ENCODE peak calls at places on chromosomes 3 and 15, in eight cellular contexts. One of them, this sample, is unnamed.

GRCh38 chr15:91965501-91966180 is 112.1 kb downstream of the SLCO3A1 start:
- DNase-seq in dorsolateral prefrontal cortex: peak
- DNase-seq in epithelial cell of proximal tubule: peak
- DNase-seq in progenitor cell of endocrine pancreas: no peak
- DNase-seq in choroid plexus epithelial cell: no peak
- DNase-seq in fibroblast of mammary gland: peak
- DNase-seq in hepatocyte: no peak
- DNase-seq in stomach: no peak
- DNase-seq in this sample: no peak

GRCh38 chr3:41251593-41251992 is 52.3 kb downstream of the CTNNB1 start:
- DNase-seq in choroid plexus epithelial cell: no peak
- DNase-seq in hepatocyte: no peak
- DNase-seq in fibroblast of mammary gland: no peak
- DNase-seq in stomach: no peak
- DNase-seq in progenitor cell of endocrine pancreas: no peak
- DNase-seq in epithelial cell of proximal tubule: no peak
- DNase-seq in dorsolateral prefrontal cortex: no peak
- DNase-seq in this sample: no peak

GRCh38 chr15:66505430-66505811 is 295 bp downstream of the ZWILCH start:
- DNase-seq in fibroblast of mammary gland: peak
- DNase-seq in stomach: no peak
- DNase-seq in dorsolateral prefrontal cortex: no peak
- DNase-seq in progenitor cell of endocrine pancreas: no peak
- DNase-seq in epithelial cell of proximal tubule: peak
- DNase-seq in hepatocyte: no peak
- DNase-seq in choroid plexus epithelial cell: peak
- DNase-seq in this sample: no peak

GRCh38 chr15:84747423-84748273 is 744 bp upstream of the ZNF592 start:
- DNase-seq in stomach: peak
- DNase-seq in choroid plexus epithelial cell: peak
- DNase-seq in fibroblast of mammary gland: peak
- DNase-seq in progenitor cell of endocrine pancreas: peak
- DNase-seq in dorsolateral prefrontal cortex: peak
- DNase-seq in hepatocyte: peak
- DNase-seq in epithelial cell of proximal tubule: no peak
- DNase-seq in this sample: peak

GRCh38 chr15:28043625-28044520 is 55.2 kb downstream of the OCA2 start:
- DNase-seq in progenitor cell of endocrine pancreas: no peak
- DNase-seq in hepatocyte: peak
- DNase-seq in stomach: no peak
- DNase-seq in choroid plexus epithelial cell: no peak
- DNase-seq in fibroblast of mammary gland: no peak
- DNase-seq in epithelial cell of proximal tubule: peak
- DNase-seq in dorsolateral prefrontal cortex: no peak
- DNase-seq in this sample: no peak

GRCh38 chr3:114553949-114554593 is 260.2 kb downstream of the TIGIT start:
- DNase-seq in dorsolateral prefrontal cortex: no peak
- DNase-seq in stomach: no peak
- DNase-seq in epithelial cell of proximal tubule: no peak
- DNase-seq in fibroblast of mammary gland: no peak
- DNase-seq in hepatocyte: no peak
- DNase-seq in progenitor cell of endocrine pancreas: no peak
- DNase-seq in choroid plexus epithelial cell: no peak
- DNase-seq in this sample: no peak

GRCh38 chr3:48014358-48014757 is 1.9 kb downstream of the MAP4 start:
- DNase-seq in hepatocyte: no peak
- DNase-seq in epithelial cell of proximal tubule: no peak
- DNase-seq in choroid plexus epithelial cell: no peak
- DNase-seq in progenitor cell of endocrine pancreas: no peak
- DNase-seq in fibroblast of mammary gland: no peak
- DNase-seq in dorsolateral prefrontal cortex: no peak
- DNase-seq in stomach: no peak
- DNase-seq in this sample: no peak

GRCh38 chr3:53046171-53047170 is 598 bp upstream of the SFMBT1 start:
- DNase-seq in choroid plexus epithelial cell: peak
- DNase-seq in fibroblast of mammary gland: peak
- DNase-seq in progenitor cell of endocrine pancreas: peak
- DNase-seq in stomach: peak
- DNase-seq in epithelial cell of proximal tubule: no peak
- DNase-seq in dorsolateral prefrontal cortex: peak
- DNase-seq in hepatocyte: peak
- DNase-seq in this sample: peak

GRCh38 chr15:98981851-98982722 is 25.5 kb downstream of the PGPEP1L start:
- DNase-seq in stomach: no peak
- DNase-seq in fibroblast of mammary gland: peak
- DNase-seq in choroid plexus epithelial cell: peak
- DNase-seq in dorsolateral prefrontal cortex: no peak
- DNase-seq in hepatocyte: no peak
- DNase-seq in progenitor cell of endocrine pancreas: no peak
- DNase-seq in epithelial cell of proximal tubule: peak
- DNase-seq in this sample: no peak

GRCh38 chr15:82709081-82709420 is 624 bp downstream of the AP3B2 start:
- DNase-seq in fibroblast of mammary gland: no peak
- DNase-seq in epithelial cell of proximal tubule: no peak
- DNase-seq in hepatocyte: no peak
- DNase-seq in choroid plexus epithelial cell: peak
- DNase-seq in progenitor cell of endocrine pancreas: no peak
- DNase-seq in stomach: no peak
- DNase-seq in dorsolateral prefrontal cortex: peak
- DNase-seq in this sample: no peak

GRCh38 chr3:106194726-106195125 is 325.9 kb upstream of the CBLB start:
- DNase-seq in hepatocyte: no peak
- DNase-seq in stomach: no peak
- DNase-seq in fibroblast of mammary gland: no peak
- DNase-seq in choroid plexus epithelial cell: no peak
- DNase-seq in dorsolateral prefrontal cortex: no peak
- DNase-seq in progenitor cell of endocrine pancreas: no peak
- DNase-seq in epithelial cell of proximal tubule: no peak
- DNase-seq in this sample: no peak

GRCh38 chr15:28885630-28886430 is at the start of gene APBA2:
- DNase-seq in dorsolateral prefrontal cortex: no peak
- DNase-seq in progenitor cell of endocrine pancreas: peak
- DNase-seq in stomach: no peak
- DNase-seq in choroid plexus epithelial cell: peak
- DNase-seq in hepatocyte: peak
- DNase-seq in fibroblast of mammary gland: peak
- DNase-seq in epithelial cell of proximal tubule: no peak
- DNase-seq in this sample: peak

GRCh38 chr15:26294062-26294689 is 431.0 kb upstream of the ATP10A start:
- DNase-seq in stomach: no peak
- DNase-seq in fibroblast of mammary gland: no peak
- DNase-seq in hepatocyte: no peak
- DNase-seq in progenitor cell of endocrine pancreas: no peak
- DNase-seq in dorsolateral prefrontal cortex: no peak
- DNase-seq in choroid plexus epithelial cell: no peak
- DNase-seq in epithelial cell of proximal tubule: no peak
- DNase-seq in this sample: no peak

GRCh38 chr15:89138999-89139612 is 50.9 kb downstream of the ABHD2 start:
- DNase-seq in choroid plexus epithelial cell: no peak
- DNase-seq in epithelial cell of proximal tubule: no peak
- DNase-seq in hepatocyte: no peak
- DNase-seq in dorsolateral prefrontal cortex: no peak
- DNase-seq in progenitor cell of endocrine pancreas: no peak
- DNase-seq in fibroblast of mammary gland: peak
- DNase-seq in stomach: no peak
- DNase-seq in this sample: no peak

GRCh38 chr15:82944840-82945239 is 7.7 kb downstream of the HOMER2 start:
- DNase-seq in fibroblast of mammary gland: peak
- DNase-seq in progenitor cell of endocrine pancreas: no peak
- DNase-seq in hepatocyte: no peak
- DNase-seq in epithelial cell of proximal tubule: peak
- DNase-seq in stomach: no peak
- DNase-seq in dorsolateral prefrontal cortex: no peak
- DNase-seq in choroid plexus epithelial cell: no peak
- DNase-seq in this sample: no peak

GRCh38 chr3:178201714-178202113 is 334.5 kb upstream of the KCNMB2 start:
- DNase-seq in dorsolateral prefrontal cortex: no peak
- DNase-seq in choroid plexus epithelial cell: no peak
- DNase-seq in epithelial cell of proximal tubule: no peak
- DNase-seq in hepatocyte: no peak
- DNase-seq in stomach: no peak
- DNase-seq in fibroblast of mammary gland: no peak
- DNase-seq in progenitor cell of endocrine pancreas: no peak
- DNase-seq in this sample: no peak

GRCh38 chr3:58999134-58999778 is 50.6 kb downstream of the CFAP20DC start:
- DNase-seq in hepatocyte: peak
- DNase-seq in epithelial cell of proximal tubule: no peak
- DNase-seq in fibroblast of mammary gland: peak
- DNase-seq in progenitor cell of endocrine pancreas: no peak
- DNase-seq in stomach: no peak
- DNase-seq in choroid plexus epithelial cell: no peak
- DNase-seq in dorsolateral prefrontal cortex: no peak
- DNase-seq in this sample: no peak

GRCh38 chr3:127419641-127420354 is 132.0 kb upstream of the PRR20G start:
- DNase-seq in dorsolateral prefrontal cortex: no peak
- DNase-seq in choroid plexus epithelial cell: no peak
- DNase-seq in progenitor cell of endocrine pancreas: no peak
- DNase-seq in stomach: no peak
- DNase-seq in hepatocyte: no peak
- DNase-seq in fibroblast of mammary gland: no peak
- DNase-seq in epithelial cell of proximal tubule: no peak
- DNase-seq in this sample: no peak

GRCh38 chr15:48396020-48396419 is 64.8 kb downstream of the DUT start:
- DNase-seq in progenitor cell of endocrine pancreas: no peak
- DNase-seq in fibroblast of mammary gland: no peak
- DNase-seq in dorsolateral prefrontal cortex: no peak
- DNase-seq in epithelial cell of proximal tubule: no peak
- DNase-seq in choroid plexus epithelial cell: no peak
- DNase-seq in hepatocyte: no peak
- DNase-seq in stomach: no peak
- DNase-seq in this sample: no peak

GRCh38 chr15:80977627-80978036 is 12.0 kb downstream of the MESD start:
- DNase-seq in epithelial cell of proximal tubule: no peak
- DNase-seq in progenitor cell of endocrine pancreas: no peak
- DNase-seq in hepatocyte: peak
- DNase-seq in dorsolateral prefrontal cortex: peak
- DNase-seq in fibroblast of mammary gland: peak
- DNase-seq in choroid plexus epithelial cell: peak
- DNase-seq in stomach: peak
- DNase-seq in this sample: peak

GRCh38 chr3:66297917-66298316 is 77.1 kb downstream of the SLC25A26 start:
- DNase-seq in hepatocyte: no peak
- DNase-seq in progenitor cell of endocrine pancreas: no peak
- DNase-seq in fibroblast of mammary gland: peak
- DNase-seq in choroid plexus epithelial cell: peak
- DNase-seq in stomach: no peak
- DNase-seq in dorsolateral prefrontal cortex: no peak
- DNase-seq in epithelial cell of proximal tubule: no peak
- DNase-seq in this sample: no peak
- TF ChIP-seq CTCF in hepatocyte: no peak
- TF ChIP-seq CTCF in progenitor cell of endocrine pancreas: no peak
- TF ChIP-seq CTCF in fibroblast of mammary gland: no peak
- TF ChIP-seq CTCF in choroid plexus epithelial cell: no peak
- TF ChIP-seq CTCF in stomach: no peak
- TF ChIP-seq CTCF in dorsolateral prefrontal cortex: no peak
- TF ChIP-seq CTCF in epithelial cell of proximal tubule: no peak
- TF ChIP-seq CTCF in this sample: no peak

GRCh38 chr3:50297896-50298725 is 1.1 kb downstream of the HYAL3 start:
- DNase-seq in fibroblast of mammary gland: no peak
- DNase-seq in stomach: no peak
- DNase-seq in epithelial cell of proximal tubule: no peak
- DNase-seq in dorsolateral prefrontal cortex: no peak
- DNase-seq in progenitor cell of endocrine pancreas: no peak
- DNase-seq in choroid plexus epithelial cell: peak
- DNase-seq in hepatocyte: no peak
- DNase-seq in this sample: no peak
- TF ChIP-seq CTCF in fibroblast of mammary gland: peak
- TF ChIP-seq CTCF in stomach: peak
- TF ChIP-seq CTCF in epithelial cell of proximal tubule: peak
- TF ChIP-seq CTCF in dorsolateral prefrontal cortex: no peak
- TF ChIP-seq CTCF in progenitor cell of endocrine pancreas: peak
- TF ChIP-seq CTCF in choroid plexus epithelial cell: peak
- TF ChIP-seq CTCF in hepatocyte: no peak
- TF ChIP-seq CTCF in this sample: peak

GRCh38 chr15:72272213-72272996 is at the start of gene PARP6:
- DNase-seq in fibroblast of mammary gland: peak
- DNase-seq in hepatocyte: peak
- DNase-seq in epithelial cell of proximal tubule: peak
- DNase-seq in stomach: peak
- DNase-seq in progenitor cell of endocrine pancreas: peak
- DNase-seq in dorsolateral prefrontal cortex: peak
- DNase-seq in choroid plexus epithelial cell: peak
- DNase-seq in this sample: peak
- TF ChIP-seq CTCF in fibroblast of mammary gland: peak
- TF ChIP-seq CTCF in hepatocyte: peak
- TF ChIP-seq CTCF in epithelial cell of proximal tubule: peak
- TF ChIP-seq CTCF in stomach: peak
- TF ChIP-seq CTCF in progenitor cell of endocrine pancreas: peak
- TF ChIP-seq CTCF in dorsolateral prefrontal cortex: peak
- TF ChIP-seq CTCF in choroid plexus epithelial cell: peak
- TF ChIP-seq CTCF in this sample: peak

GRCh38 chr3:12195231-12195630 is 36.5 kb upstream of the TIMP4 start:
- DNase-seq in choroid plexus epithelial cell: no peak
- DNase-seq in epithelial cell of proximal tubule: no peak
- DNase-seq in dorsolateral prefrontal cortex: no peak
- DNase-seq in stomach: no peak
- DNase-seq in fibroblast of mammary gland: no peak
- DNase-seq in hepatocyte: no peak
- DNase-seq in progenitor cell of endocrine pancreas: no peak
- DNase-seq in this sample: no peak

GRCh38 chr3:12193485-12194165 is 34.9 kb upstream of the TIMP4 start:
- DNase-seq in progenitor cell of endocrine pancreas: no peak
- DNase-seq in hepatocyte: peak
- DNase-seq in stomach: peak
- DNase-seq in epithelial cell of proximal tubule: peak
- DNase-seq in dorsolateral prefrontal cortex: no peak
- DNase-seq in choroid plexus epithelial cell: peak
- DNase-seq in fibroblast of mammary gland: peak
- DNase-seq in this sample: no peak

GRCh38 chr3:12194209-12194608 is 35.5 kb upstream of the TIMP4 start:
- DNase-seq in stomach: no peak
- DNase-seq in progenitor cell of endocrine pancreas: no peak
- DNase-seq in fibroblast of mammary gland: peak
- DNase-seq in dorsolateral prefrontal cortex: no peak
- DNase-seq in hepatocyte: peak
- DNase-seq in choroid plexus epithelial cell: peak
- DNase-seq in epithelial cell of proximal tubule: peak
- DNase-seq in this sample: no peak

GRCh38 chr3:12192655-12193484 is 34.2 kb upstream of the TIMP4 start:
- DNase-seq in dorsolateral prefrontal cortex: no peak
- DNase-seq in epithelial cell of proximal tubule: no peak
- DNase-seq in stomach: no peak
- DNase-seq in fibroblast of mammary gland: no peak
- DNase-seq in progenitor cell of endocrine pancreas: no peak
- DNase-seq in hepatocyte: no peak
- DNase-seq in choroid plexus epithelial cell: no peak
- DNase-seq in this sample: no peak

DNA sequence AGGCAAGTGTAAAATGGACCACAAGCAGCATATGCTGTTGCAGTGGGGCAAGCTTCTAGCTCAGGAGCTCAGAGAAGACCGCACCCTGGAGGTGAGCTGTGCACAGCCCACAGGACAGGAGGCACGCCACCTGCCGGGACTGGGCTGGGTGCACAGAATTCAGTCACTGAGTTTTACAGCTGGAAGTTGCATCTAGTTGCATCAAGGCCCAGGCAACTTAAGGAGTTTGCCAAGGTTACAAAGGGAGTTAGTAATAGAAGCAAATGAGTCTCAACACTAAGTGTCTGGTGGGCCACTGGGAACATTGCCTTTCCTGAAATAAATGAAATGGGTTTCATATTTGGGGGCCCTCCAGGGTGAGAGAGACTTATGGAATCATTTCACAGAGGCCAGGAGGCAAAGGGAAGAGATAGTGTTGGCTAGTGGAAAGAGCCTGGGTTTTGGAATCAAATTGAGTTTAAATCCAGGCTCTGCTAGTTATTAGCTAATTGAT is 36.0 kb upstream of the TIMP4 start:
- DNase-seq in progenitor cell of endocrine pancreas: no peak
- DNase-seq in stomach: peak
- DNase-seq in epithelial cell of proximal tubule: no peak
- DNase-seq in fibroblast of mammary gland: peak
- DNase-seq in choroid plexus epithelial cell: peak
- DNase-seq in hepatocyte: peak
- DNase-seq in dorsolateral prefrontal cortex: no peak
- DNase-seq in this sample: no peak
- TF ChIP-seq CTCF in progenitor cell of endocrine pancreas: peak
- TF ChIP-seq CTCF in stomach: peak
- TF ChIP-seq CTCF in epithelial cell of proximal tubule: peak
- TF ChIP-seq CTCF in fibroblast of mammary gland: peak
- TF ChIP-seq CTCF in choroid plexus epithelial cell: peak
- TF ChIP-seq CTCF in hepatocyte: no peak
- TF ChIP-seq CTCF in dorsolateral prefrontal cortex: no peak
- TF ChIP-seq CTCF in this sample: no peak

This sample was measured in neural crest cell.